ENCODE peak calls at places on chromosomes 16 and 17, in nine cellular contexts. X, J, W, G, U, V, E, D and H are unnamed samples.

GRCh38 chr16:50859628-50860360 is 117.9 kb downstream of the CYLD start:
- DNase-seq in X (no peak), J (no peak), W (no peak), G (no peak), U (no peak), V (peak; percentile 58), E (no peak), D (no peak), H (no peak)

GRCh38 chr17:60573139-60573975 is 26.6 kb upstream of the PPM1D start:
- DNase-seq in X (peak; percentile 37), J (no peak), W (no peak), G (no peak), U (peak; percentile 92), V (no peak), E (peak; percentile 74), D (peak; percentile 52), H (no peak)

GRCh38 chr17:13154403-13154802 is 136.6 kb upstream of the ELAC2 start:
- DNase-seq in X (no peak), J (no peak), W (no peak), G (no peak), U (no peak), V (no peak), E (peak; percentile 33), D (peak; percentile 2), H (no peak)

GRCh38 chr17:74432484-74433391 is 850 bp downstream of the GPRC5C start:
- DNase-seq in X (no peak), J (no peak), W (no peak), G (no peak), U (no peak), V (no peak), E (no peak), D (no peak), H (no peak)

GRCh38 chr16:61195006-61195405 is 841.2 kb downstream of the CDH8 start:
- DNase-seq in X (no peak), J (no peak), W (no peak), G (peak; percentile 8), U (no peak), V (no peak), E (no peak), D (no peak), H (no peak)

GRCh38 chr17:44518032-44518431 is 14.8 kb upstream of the GPATCH8 start:
- DNase-seq in X (no peak), J (no peak), W (no peak), G (no peak), U (no peak), V (no peak), E (peak; percentile 51), D (no peak), H (no peak)

GRCh38 chr17:3732171-3732570 is 8.5 kb downstream of the HASPIN start:
- DNase-seq in X (peak; percentile 70), J (no peak), W (no peak), G (peak; percentile 41), U (peak; percentile 25), V (peak; percentile 79), E (peak; percentile 20), D (peak; percentile 20), H (peak; percentile 64)

GRCh38 chr17:56146005-56146404 is 7.3 kb upstream of the ANKFN1 start:
- DNase-seq in X (no peak), J (no peak), W (no peak), G (no peak), U (no peak), V (no peak), E (no peak), D (no peak), H (no peak)

GRCh38 chr16:79042886-79043285 is 557.7 kb downstream of the MAF start:
- DNase-seq in X (no peak), J (no peak), W (no peak), G (peak; percentile 82), U (no peak), V (no peak), E (no peak), D (no peak), H (no peak)

GRCh38 chr17:73065376-73065775 is 27.1 kb downstream of the SLC39A11 start:
- DNase-seq in X (no peak), J (no peak), W (no peak), G (no peak), U (no peak), V (no peak), E (no peak), D (no peak), H (no peak)

GRCh38 chr16:62404857-62405611 is 368.8 kb upstream of the CDH8 start:
- DNase-seq in X (no peak), J (no peak), W (no peak), G (no peak), U (no peak), V (no peak), E (no peak), D (no peak), H (no peak)

GRCh38 chr16:30184430-30185140 is 1.2 kb downstream of the CORO1A start:
- DNase-seq in X (peak; percentile 71), J (no peak), W (peak; percentile 82), G (peak; percentile 42), U (no peak), V (peak; percentile 75), E (no peak), D (no peak), H (no peak)

GRCh38 chr16:22198547-22199293 is 7.4 kb upstream of the EEF2K start:
- DNase-seq in X (no peak), J (no peak), W (no peak), G (peak; percentile 83), U (no peak), V (no peak), E (peak; percentile 9), D (no peak), H (no peak)

DNA sequence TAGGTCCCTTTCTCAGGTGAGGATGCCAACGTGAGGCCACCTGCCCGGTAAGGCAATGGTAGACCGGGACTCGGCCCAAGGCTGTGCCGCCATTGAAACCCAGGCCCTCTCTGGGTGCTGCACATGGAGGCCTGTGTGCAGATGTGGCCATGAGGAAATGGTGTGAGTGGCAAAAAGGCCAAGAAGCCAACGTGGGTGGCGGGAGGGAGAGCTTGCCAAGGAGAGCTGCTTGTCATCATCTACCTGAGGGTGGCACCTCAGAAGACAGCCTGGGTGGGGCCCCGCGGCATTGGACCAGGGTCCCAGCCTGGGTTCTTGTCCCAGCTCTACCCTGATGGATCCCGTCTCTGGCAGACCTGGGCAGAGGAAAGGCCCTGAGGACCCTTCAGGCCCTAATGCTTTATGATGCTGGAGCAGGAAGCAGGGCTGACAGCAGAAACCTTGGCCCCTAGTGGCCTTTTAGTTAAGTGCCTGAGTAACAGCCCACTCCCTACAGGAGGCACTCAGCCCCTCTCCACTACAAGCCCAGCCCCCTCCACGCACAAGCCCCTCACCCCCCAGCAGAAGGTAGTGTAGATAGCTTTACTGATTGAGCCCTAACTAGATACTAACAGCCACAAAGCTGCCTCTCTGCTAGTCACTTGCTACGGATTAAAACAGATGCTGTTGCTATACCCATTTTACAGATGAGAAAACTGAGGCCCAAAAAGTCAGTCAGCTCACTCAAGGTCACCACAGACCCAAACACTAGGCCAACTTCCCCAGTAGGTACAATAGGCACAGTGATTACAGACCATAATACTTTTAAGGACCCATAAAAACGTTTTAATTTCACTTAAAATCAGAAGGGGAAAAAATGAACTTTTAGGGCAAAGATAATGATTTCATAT is 26.2 kb upstream of the KIFC3 start:
- DNase-seq in X (no peak), J (no peak), W (no peak), G (no peak), U (no peak), V (no peak), E (no peak), D (no peak), H (no peak)
- TF ChIP-seq CTCF in X (no peak), J (no peak), W (no peak), G (peak; percentile 17), U (no peak), V (no peak), E (no peak), D (peak; percentile 18), H (peak; percentile 37)

DNA sequence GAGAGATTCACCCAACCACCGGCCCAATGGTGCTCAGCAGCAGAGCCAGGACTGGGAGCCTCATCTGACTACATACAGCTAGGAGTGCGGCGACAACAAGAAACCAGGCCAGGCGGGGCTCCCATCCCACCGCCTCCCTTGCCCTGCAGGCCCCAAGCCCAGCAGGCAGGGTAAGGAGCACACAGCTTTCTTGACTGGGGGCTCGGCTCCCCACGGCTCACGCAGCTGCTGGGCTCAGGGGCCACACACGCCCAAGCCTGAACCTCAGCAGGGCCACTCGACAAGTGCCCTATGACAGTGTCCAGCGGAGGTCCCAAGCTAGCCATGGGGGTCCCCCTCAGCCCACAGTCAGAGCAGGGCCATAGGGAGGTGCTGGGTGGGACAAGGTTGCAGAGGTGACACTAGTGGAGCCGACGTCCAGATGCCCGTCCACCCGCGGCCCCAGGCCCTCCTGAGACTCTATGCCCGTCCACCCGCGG is 13.7 kb downstream of the PIEZO1 start:
- DNase-seq in X (no peak), J (no peak), W (no peak), G (no peak), U (no peak), V (no peak), E (no peak), D (no peak), H (no peak)
- H3K4me3 ChIP-seq in X (no peak overlapping the region), J (no peak overlapping the region), W (no peak overlapping the region), G (no peak overlapping the region), U (no peak overlapping the region), V (no peak overlapping the region), E (no peak overlapping the region), D (no peak overlapping the region), H (no peak overlapping the region)

GRCh38 chr16:68737730-68738590 is 868 bp downstream of the CDH1 start:
- DNase-seq in X (no peak), J (no peak), W (no peak), G (no peak), U (no peak), V (peak; percentile 84), E (no peak), D (no peak), H (no peak)
- TF ChIP-seq CTCF in X (no peak), J (no peak), W (no peak), G (no peak), U (no peak), V (no peak), E (no peak), D (peak; percentile 4), H (no peak)

DNA sequence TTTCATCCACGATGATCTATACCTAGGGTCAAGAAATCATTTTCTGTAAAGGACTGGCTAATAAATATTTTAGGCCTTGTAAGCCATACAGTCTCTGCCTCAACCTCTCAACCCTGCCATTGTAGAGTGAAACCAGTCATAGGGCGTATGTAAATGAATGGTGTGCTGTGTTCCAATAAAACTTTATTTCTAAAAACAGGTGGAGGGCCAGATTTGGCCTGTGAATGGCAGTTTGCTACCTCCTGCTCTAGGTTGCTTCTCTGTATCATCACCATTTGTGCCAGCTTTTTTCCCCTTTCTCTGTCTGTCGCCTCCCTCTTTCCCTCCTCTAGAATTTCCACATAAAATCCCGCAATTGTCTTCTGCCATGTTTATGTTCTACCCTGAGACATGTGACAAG is 181.7 kb downstream of the XYLT1 start:
- DNase-seq in X (no peak), J (no peak), W (no peak), G (no peak), U (no peak), V (no peak), E (no peak), D (no peak), H (no peak)
- H3K4me3 ChIP-seq in X (no peak overlapping the region), J (no peak overlapping the region), W (no peak overlapping the region), G (no peak overlapping the region), U (no peak overlapping the region), V (no peak overlapping the region), E (no peak overlapping the region), D (no peak overlapping the region), H (no peak overlapping the region)

DNA sequence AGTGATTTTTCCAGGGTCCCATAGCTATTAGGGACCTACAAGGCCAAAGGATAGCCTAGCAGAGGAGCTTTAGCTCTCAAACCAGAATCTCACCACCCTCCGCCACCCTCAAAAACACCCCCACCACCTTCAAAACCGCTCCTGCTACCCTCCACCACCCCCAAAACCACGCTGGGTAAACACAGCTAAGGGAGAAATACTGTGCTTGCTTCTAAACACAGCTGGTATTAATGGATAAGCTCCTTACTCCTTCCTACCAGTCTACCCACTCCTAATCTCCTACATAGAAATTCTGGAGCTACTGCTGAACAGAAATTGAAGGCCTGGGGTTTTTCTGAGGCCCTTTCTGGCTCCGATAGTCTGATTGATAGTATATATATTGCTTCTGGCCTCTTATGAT is 2.2 kb upstream of the LPCAT2 start:
- DNase-seq in X (no peak), J (no peak), W (no peak), G (no peak), U (no peak), V (no peak), E (no peak), D (no peak), H (no peak)
- TF ChIP-seq CTCF in X (no peak), J (no peak), W (no peak), G (no peak), U (no peak), V (no peak), E (no peak), D (no peak), H (no peak)